ENCODE peak calls at places on chromosome X, in nine cellular contexts. M is hippocampal formation; E is adipocyte; L is NCI-H2029; D is tibial artery; P is activated CD4-positive, CD25-positive, alpha-beta regulatory T cell; Q is T-helper 1 cell; T is left colon; H is stimulated activated CD8-positive, alpha-beta memory T cell treated with anti-CD3 and anti-CD28 coated beads, Interleukin-15, amount 100 ng/mL, for 1 hour. F is an unnamed sample.

GRCh38 chrX:56733459-56734046 is 4.5 kb downstream of the NBDY start:
- DNase-seq in M (peak; percentile 25), E (peak; percentile 80), L (peak; percentile 15), D (peak; percentile 58), P (peak; percentile 23), Q (peak; percentile 22), T (peak; percentile 30), H (peak; percentile 27), F (peak; percentile 46)

GRCh38 chrX:3939967-3940610 is 226.6 kb upstream of the PRKX start:
- DNase-seq in M (no peak), E (peak; percentile 63), L (peak; percentile 2), D (no peak), P (no peak), Q (no peak), T (no peak), H (no peak), F (no peak)

GRCh38 chrX:34638116-34638515 is 19.0 kb downstream of the TMEM47 start:
- DNase-seq in M (peak; percentile 19), E (peak; percentile 70), L (no peak), D (no peak), P (no peak), Q (no peak), T (no peak), H (no peak), F (no peak)

GRCh38 chrX:39652336-39652735 is 445.4 kb downstream of the BCOR start:
- DNase-seq in M (no peak), E (peak; percentile 31), L (no peak), D (no peak), P (no peak), Q (no peak), T (no peak), H (no peak), F (no peak)

GRCh38 chrX:15686818-15687685 is 22.4 kb upstream of the CLTRN start:
- DNase-seq in M (peak; percentile 60), E (peak; percentile 90), L (peak; percentile 26), D (peak; percentile 40), P (peak; percentile 4), Q (peak; percentile 11), T (peak; percentile 38), H (peak; percentile 16), F (no peak)

GRCh38 chrX:45623266-45623665 is 422.6 kb upstream of the DIPK2B start:
- DNase-seq in M (no peak), E (peak; percentile 81), L (no peak), D (no peak), P (no peak), Q (no peak), T (no peak), H (no peak), F (no peak)

GRCh38 chrX:64447207-64447606 is 52.0 kb upstream of the MTMR8 start:
- DNase-seq in M (no peak), E (no peak), L (no peak), D (no peak), P (no peak), Q (no peak), T (no peak), H (no peak), F (no peak)

GRCh38 chrX:12946838-12947544 is 27.9 kb upstream of the TMSB4X start:
- DNase-seq in M (peak; percentile 7), E (peak; percentile 95), L (peak; percentile 61), D (peak; percentile 54), P (peak; percentile 53), Q (peak; percentile 34), T (peak; percentile 57), H (peak; percentile 56), F (peak; percentile 64)

GRCh38 chrX:16992902-16993301 is 46.4 kb downstream of the REPS2 start:
- DNase-seq in M (no peak), E (no peak), L (no peak), D (no peak), P (no peak), Q (no peak), T (peak; percentile 41), H (no peak), F (no peak)

GRCh38 chrX:47197526-47197925 is 3.9 kb downstream of the UBA1 start:
- DNase-seq in M (no peak), E (no peak), L (no peak), D (no peak), P (no peak), Q (no peak), T (no peak), H (no peak), F (no peak)

GRCh38 chrX:11423362-11423818 is 130.2 kb downstream of the AMELX start:
- DNase-seq in M (no peak), E (no peak), L (no peak), D (peak; percentile 33), P (no peak), Q (no peak), T (peak; percentile 38), H (no peak), F (no peak)

F was measured in lower leg skin.